ENCODE peak calls at places on chromosomes 4 and X, in nine cellular contexts. A is Panc1, E is SJCRH30, S is upper lobe of left lung, Q is PC-3, D is IMR-90, H is ovary, K is psoas muscle, B is heart right ventricle. P is an unnamed sample. For H3K4me1, the result is how much of the 10 kb centered on the place peaks cover.

GRCh38 chr4:165192500-165192898 is 14.9 kb upstream of the KLHL2 start:
- DNase-seq in Q (no peak), E (no peak), K (no peak), B (no peak), D (no peak), A (no peak), H (no peak), S (no peak), P (no peak)

GRCh38 chr4:112514449-112515277 is 1.3 kb downstream of the NEUROG2 start:
- DNase-seq in A (no peak), H (no peak), K (no peak), E (peak), Q (no peak), B (no peak), D (no peak), S (peak), P (no peak)

GRCh38 chr4:24143741-24144140 is 253.9 kb upstream of the PPARGC1A start:
- DNase-seq in Q (no peak), E (no peak), K (no peak), A (no peak), D (no peak), H (no peak), B (no peak), S (no peak), P (no peak)

GRCh38 chr4:55545681-55546632 is 752 bp downstream of the CLOCK start:
- DNase-seq in K (peak), A (no peak), B (peak), D (peak), Q (peak), E (peak), S (peak), H (peak), P (peak)

GRCh38 chr4:80307774-80308465 is 27.6 kb upstream of the CFAP299 start:
- DNase-seq in D (peak), K (no peak), B (no peak), A (no peak), Q (peak), S (no peak), E (peak), H (peak), P (no peak)

GRCh38 chrX:154481195-154481594 is 2.1 kb upstream of the LAGE3 start:
- DNase-seq in A (no peak), E (no peak), Q (no peak), H (no peak), K (no peak), D (no peak), B (no peak), S (no peak), P (no peak)

GRCh38 chrX:136106920-136107534 is 40.3 kb upstream of the FHL1 start:
- DNase-seq in E (no peak), B (no peak), D (no peak), H (no peak), K (no peak), S (no peak), Q (no peak), A (no peak), P (no peak)

GRCh38 chrX:112687189-112687691 is 7.5 kb upstream of the LHFPL1 start:
- DNase-seq in K (no peak), B (no peak), A (no peak), S (no peak), E (peak), Q (no peak), H (no peak), D (peak), P (no peak)

GRCh38 chrX:103886624-103887023 is 54.6 kb upstream of the RAB9B start:
- DNase-seq in S (no peak), B (no peak), D (no peak), Q (no peak), H (no peak), A (no peak), E (no peak), K (no peak), P (no peak)

GRCh38 chrX:109911046-109911445 is 91.9 kb upstream of the TMEM164 start:
- DNase-seq in A (peak), D (no peak), S (no peak), H (no peak), E (no peak), K (no peak), B (no peak), Q (peak), P (no peak)

GRCh38 chrX:48648299-48648698 is 35.3 kb upstream of the WAS start:
- DNase-seq in D (peak), S (no peak), Q (peak), E (peak), A (no peak), B (peak), H (peak), K (no peak), P (no peak)

GRCh38 chrX:129565046-129565649 is 25.1 kb downstream of the OCRL start:
- DNase-seq in A (no peak), B (no peak), S (no peak), E (no peak), Q (no peak), D (peak), K (no peak), H (no peak), P (no peak)

GRCh38 chr4:4456351-4456750 is 69.4 kb downstream of the NSG1 start:
- DNase-seq in Q (peak), S (no peak), A (no peak), K (no peak), E (no peak), B (no peak), H (no peak), D (no peak), P (no peak)

GRCh38 chr4:23789765-23790164 is 100.1 kb downstream of the PPARGC1A start:
- DNase-seq in Q (no peak), E (no peak), D (peak), S (no peak), H (no peak), K (peak), A (no peak), B (peak), P (no peak)

GRCh38 chrX:136759968-136760367 is 20.8 kb downstream of the ARHGEF6 start:
- DNase-seq in S (no peak), E (no peak), B (no peak), D (no peak), H (no peak), Q (no peak), A (no peak), K (no peak), P (no peak)

GRCh38 chrX:13022926-13023325 is 21.5 kb downstream of the FAM9C start:
- DNase-seq in Q (no peak), S (no peak), B (no peak), E (no peak), K (no peak), D (no peak), A (no peak), H (no peak), P (no peak)
- H3K4me1 ChIP-seq in Q (under half), S (under half), B (under half), E (under half), K (under half), D (under half), A (under half), H (under half), P (under half)

GRCh38 chr4:152684587-152684986 is 4.8 kb upstream of the TMEM154 start:
- DNase-seq in B (no peak), K (no peak), H (no peak), A (no peak), Q (no peak), E (no peak), D (no peak), S (no peak), P (no peak)

GRCh38 chr4:152679414-152680281 is at the start of gene TMEM154:
- DNase-seq in K (peak), B (peak), D (peak), E (peak), H (peak), S (peak), Q (peak), A (no peak), P (peak)

GRCh38 chr4:152684007-152684406 is 4.2 kb upstream of the TMEM154 start:
- DNase-seq in D (no peak), A (no peak), H (no peak), B (peak), S (no peak), Q (no peak), E (no peak), K (no peak), P (no peak)

GRCh38 chr4:152680988-152681731 is 1.4 kb upstream of the TMEM154 start:
- DNase-seq in Q (peak), E (no peak), K (no peak), D (peak), H (no peak), B (no peak), A (no peak), S (no peak), P (no peak)

GRCh38 chr4:152682143-152682542 is 2.3 kb upstream of the TMEM154 start:
- DNase-seq in S (no peak), H (no peak), B (no peak), K (no peak), E (no peak), D (no peak), A (no peak), Q (no peak), P (no peak)
- H3K4me1 ChIP-seq in S (under half), H (under half), B (under half), K (under half), E (under half), D (under half), A (under half), Q (under half), P (under half)

GRCh38 chrX:6500717-6501116 is 34.2 kb downstream of the VCX3A start:
- DNase-seq in B (no peak), S (no peak), D (no peak), H (no peak), Q (no peak), K (no peak), A (no peak), E (no peak), P (no peak)

DNA sequence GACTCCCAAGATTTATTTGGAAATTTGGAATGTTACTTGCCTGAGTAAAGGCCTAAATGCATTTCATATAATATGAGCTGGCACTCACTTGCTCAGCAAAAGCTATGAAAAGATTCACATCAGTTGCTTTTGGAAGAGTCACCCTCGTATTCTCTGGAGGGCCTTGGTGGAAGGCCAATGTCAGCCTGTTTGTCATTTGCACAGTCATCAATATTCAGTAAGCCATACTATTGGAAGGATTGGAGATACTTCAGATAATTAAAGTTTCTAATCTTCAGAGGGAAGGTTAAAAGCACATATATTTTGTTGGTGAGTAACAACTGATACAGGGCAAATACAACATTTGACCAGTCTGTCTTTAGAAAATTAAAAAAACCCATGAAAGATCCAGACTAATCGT is 36.6 kb downstream of the VCX3A start:
- DNase-seq in Q (no peak), S (no peak), E (no peak), H (no peak), D (no peak), K (no peak), B (no peak), A (no peak), P (no peak)
- H3K4me1 ChIP-seq in Q (under half), S (under half), E (under half), H (under half), D (under half), K (under half), B (under half), A (under half), P (under half)

GRCh38 chr4:37917388-37917787 is 26.5 kb downstream of the TBC1D1 start:
- DNase-seq in A (no peak), E (no peak), B (peak), K (no peak), H (no peak), D (no peak), Q (no peak), S (no peak), P (no peak)

GRCh38 chr4:37908488-37909343 is 17.8 kb downstream of the TBC1D1 start:
- DNase-seq in E (peak), K (no peak), A (no peak), B (no peak), Q (peak), D (peak), S (no peak), H (peak), P (no peak)

GRCh38 chr4:37909690-37910486 is 19.0 kb downstream of the TBC1D1 start:
- DNase-seq in H (no peak), Q (no peak), A (no peak), S (no peak), B (no peak), D (no peak), E (no peak), K (no peak), P (no peak)

GRCh38 chr4:37914539-37914938 is 23.7 kb downstream of the TBC1D1 start:
- DNase-seq in D (no peak), A (no peak), H (no peak), S (no peak), B (no peak), E (no peak), K (no peak), Q (no peak), P (no peak)
- H3K4me1 ChIP-seq in D (under half), A (under half), H (under half), S (under half), B (under half), E (under half), K (under half), Q (under half), P (under half)

DNA sequence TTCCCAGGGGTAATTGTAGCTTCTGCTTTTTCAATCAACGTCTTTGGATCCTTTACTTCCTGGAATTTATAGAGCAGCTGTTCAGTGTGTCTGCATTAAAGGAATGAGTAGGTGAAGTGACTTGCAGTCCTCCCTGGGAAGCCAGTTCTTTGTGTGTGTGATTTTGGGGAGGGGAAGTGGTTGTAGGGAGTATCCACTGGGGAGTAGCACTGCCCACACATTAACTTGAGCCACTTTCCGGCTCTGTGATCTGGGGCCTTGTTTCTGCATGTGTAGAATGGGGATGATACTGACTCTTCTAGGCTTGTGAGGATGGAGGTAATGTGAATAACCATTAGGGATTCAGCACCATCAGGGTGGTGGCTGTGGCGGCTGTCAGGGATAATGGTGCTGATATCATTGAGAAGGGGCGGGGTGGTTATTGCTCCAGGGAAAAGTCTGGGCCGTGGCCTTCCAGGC is 54.7 kb downstream of the TMEM131L start:
- DNase-seq in D (no peak), A (no peak), E (peak), S (no peak), H (no peak), Q (no peak), B (no peak), K (no peak), P (no peak)
- H3K4me1 ChIP-seq in D (under half), A (under half), E (half or more), S (under half), H (under half), Q (under half), B (half or more), K (half or more), P (under half)

GRCh38 chr4:19623866-19624265 is 627.8 kb upstream of the SLIT2 start:
- DNase-seq in K (no peak), B (no peak), D (peak), S (no peak), A (no peak), E (no peak), H (no peak), Q (no peak), P (no peak)
- H3K4me1 ChIP-seq in K (under half), B (under half), D (under half), S (under half), A (under half), E (under half), H (under half), Q (under half), P (under half)

DNA sequence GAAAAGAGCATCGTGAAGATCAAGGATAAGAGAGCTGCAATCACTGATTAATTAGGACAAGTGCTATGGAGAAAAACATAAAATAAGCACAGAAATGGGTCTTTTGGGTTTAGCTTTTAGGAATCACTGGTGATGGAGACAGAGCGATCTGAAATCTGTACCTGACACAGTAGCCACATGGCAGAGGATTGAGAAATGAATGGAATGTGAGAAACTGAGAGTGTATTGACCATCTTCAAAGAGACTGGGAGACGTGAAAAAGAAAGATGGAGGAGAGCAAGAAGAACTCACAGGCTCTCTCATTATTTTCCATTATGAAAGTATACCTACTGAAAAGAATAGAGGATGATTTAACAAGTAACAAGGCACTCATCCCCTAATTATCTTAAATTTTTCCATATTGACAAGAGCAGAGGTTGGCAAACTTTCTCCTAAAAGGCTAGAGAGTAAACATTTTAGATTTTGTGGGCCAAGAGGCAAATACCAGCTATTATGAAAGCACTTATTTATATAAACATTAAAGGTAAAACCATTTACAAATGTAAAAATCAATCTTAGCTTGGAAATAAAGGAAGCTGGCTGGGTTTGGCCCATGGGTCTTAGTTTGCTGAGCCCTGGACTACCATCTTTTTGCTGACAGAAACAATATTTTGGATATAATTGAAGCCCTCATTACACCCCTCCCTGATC is 7.2 kb downstream of the TMEM154 start:
- DNase-seq in A (no peak), E (no peak), H (no peak), S (no peak), D (no peak), K (no peak), Q (no peak), B (no peak), P (no peak)
- H3K4me1 ChIP-seq in A (under half), E (under half), H (under half), S (under half), D (under half), K (under half), Q (under half), B (under half), P (under half)